ENCODE peak calls at places on chromosomes 11 and 22, in ten cellular contexts. C, H, D, A, V, I, R, G, P and T are unnamed samples.

GRCh38 chr11:128341767-128342318 is 245.5 kb downstream of the ETS1 start:
- DNase-seq in C (no peak), D (no peak), G (no peak), I (no peak), A (no peak), V (no peak), H (no peak), P (no peak), R (no peak), T (no peak)

GRCh38 chr11:49377978-49378377 is 169.6 kb upstream of the FOLH1 start:
- DNase-seq in P (no peak), R (no peak), C (no peak), H (no peak), G (no peak), V (no peak), A (no peak), D (no peak), I (no peak), T (no peak)

GRCh38 chr11:65043881-65044501 is 3.0 kb downstream of the SAC3D1 start:
- DNase-seq in R (no peak), I (peak), G (no peak), H (no peak), C (peak), P (no peak), D (no peak), A (no peak), V (no peak), T (no peak)

GRCh38 chr22:20601308-20601707 is 93.9 kb downstream of the MED15 start:
- DNase-seq in D (no peak), G (no peak), A (no peak), H (no peak), C (no peak), I (no peak), R (no peak), P (no peak), V (no peak), T (no peak)

GRCh38 chr11:111229604-111230003 is 15.9 kb upstream of the POU2AF2 start:
- DNase-seq in C (no peak), D (no peak), V (no peak), I (no peak), R (no peak), H (peak), A (no peak), G (no peak), P (no peak), T (peak)

GRCh38 chr11:120830092-120830491 is 193.8 kb upstream of the TBCEL start:
- DNase-seq in C (no peak), A (no peak), V (no peak), I (no peak), P (no peak), D (no peak), H (no peak), G (no peak), R (no peak), T (no peak)

GRCh38 chr11:134032501-134033091 is 36.3 kb upstream of the JAM3 start:
- DNase-seq in R (no peak), A (no peak), H (no peak), V (no peak), G (no peak), P (no peak), C (no peak), I (no peak), D (peak), T (peak)

GRCh38 chr22:36022697-36023096 is 5.9 kb downstream of the RBFOX2 start:
- DNase-seq in I (no peak), P (no peak), G (no peak), C (no peak), D (no peak), H (no peak), V (no peak), R (no peak), A (no peak), T (no peak)

GRCh38 chr11:114395776-114396175 is 4.5 kb downstream of the C11orf71 start:
- DNase-seq in D (no peak), R (no peak), A (no peak), V (no peak), G (no peak), P (no peak), C (no peak), H (no peak), I (no peak), T (no peak)

GRCh38 chr11:129143335-129143734 is 48.8 kb downstream of the ARHGAP32 start:
- DNase-seq in H (no peak), R (no peak), C (peak), I (peak), V (no peak), A (no peak), G (peak), P (no peak), D (peak), T (no peak)

GRCh38 chr11:128830290-128830813 is 36.7 kb downstream of the KCNJ1 start:
- DNase-seq in D (no peak), C (no peak), V (no peak), G (no peak), H (peak), P (peak), A (no peak), I (no peak), R (no peak), T (peak)

GRCh38 chr22:31621507-31622160 is 40.4 kb downstream of the PISD start:
- DNase-seq in A (no peak), V (no peak), R (no peak), C (no peak), H (no peak), D (no peak), P (no peak), G (no peak), I (no peak), T (no peak)

GRCh38 chr11:71443736-71444410 is 4.3 kb downstream of the DHCR7 start:
- DNase-seq in C (no peak), V (no peak), D (peak), G (no peak), P (no peak), H (no peak), A (no peak), R (no peak), I (no peak), T (no peak)

GRCh38 chr11:27362032-27362431 is 983 bp downstream of the CCDC34 start:
- DNase-seq in P (no peak), R (no peak), H (no peak), D (no peak), V (no peak), C (no peak), G (no peak), I (no peak), A (no peak), T (no peak)

GRCh38 chr11:130213143-130213978 is 53.8 kb downstream of the ST14 start:
- DNase-seq in A (peak), D (peak), G (no peak), H (peak), V (no peak), I (no peak), P (peak), C (peak), R (peak), T (peak)

GRCh38 chr22:25134451-25134850 is 65.2 kb upstream of the CRYBB3 start:
- DNase-seq in A (no peak), H (no peak), V (no peak), R (no peak), D (no peak), P (no peak), G (no peak), C (peak), I (peak), T (no peak)

GRCh38 chr11:133832096-133833081 is 12.9 kb downstream of the SPATA19 start:
- DNase-seq in H (no peak), R (no peak), V (peak), G (no peak), A (no peak), D (no peak), I (no peak), C (no peak), P (no peak), T (no peak)

GRCh38 chr11:45771194-45771941 is 33.6 kb upstream of the SLC35C1 start:
- DNase-seq in P (peak), A (peak), V (no peak), H (peak), G (peak), D (peak), I (peak), C (peak), R (peak), T (peak)

GRCh38 chr11:69435161-69435990 is 46.1 kb upstream of the LINC01488 start:
- DNase-seq in A (no peak), P (no peak), H (no peak), R (no peak), I (no peak), D (peak), V (no peak), G (no peak), C (no peak), T (no peak)

GRCh38 chr11:125001073-125001764 is 47.2 kb downstream of the CCDC15 start:
- DNase-seq in A (no peak), P (peak), C (no peak), V (no peak), H (no peak), G (no peak), D (no peak), R (no peak), I (no peak), T (no peak)

GRCh38 chr11:72534859-72535547 is 100.7 kb upstream of the CLPB start:
- DNase-seq in V (no peak), R (peak), P (no peak), D (no peak), C (no peak), A (no peak), G (no peak), I (no peak), H (no peak), T (no peak)

GRCh38 chr22:30821381-30821780 is 126.7 kb downstream of the OSBP2 start:
- DNase-seq in G (no peak), P (no peak), H (no peak), C (no peak), I (no peak), D (no peak), V (no peak), R (no peak), A (no peak), T (no peak)

GRCh38 chr11:119759324-119759723 is 30.3 kb upstream of the NECTIN1 start:
- DNase-seq in P (peak), D (no peak), C (no peak), A (no peak), H (no peak), G (no peak), V (no peak), I (no peak), R (no peak), T (no peak)

GRCh38 chr11:6618117-6619020 is 853 bp downstream of the TPP1 start:
- DNase-seq in I (no peak), D (no peak), V (no peak), C (peak), G (peak), R (no peak), A (peak), H (no peak), P (peak), T (no peak)

GRCh38 chr22:19761022-19761499 is 483 bp downstream of the TBX1 start:
- DNase-seq in A (no peak), P (no peak), G (no peak), R (no peak), V (no peak), I (no peak), C (no peak), H (no peak), D (no peak), T (no peak)

GRCh38 chr22:41968601-41969000 is 642 bp upstream of the SEPTIN3 start:
- DNase-seq in V (no peak), G (no peak), D (no peak), P (no peak), I (no peak), A (no peak), H (no peak), C (peak), R (no peak), T (no peak)

GRCh38 chr11:19605500-19606371 is 106.9 kb upstream of the NAV2 start:
- DNase-seq in D (no peak), P (no peak), A (no peak), H (no peak), V (peak), I (no peak), C (no peak), G (no peak), R (no peak), T (no peak)

GRCh38 chr11:35216962-35217667 is 78.1 kb downstream of the CD44 start:
- DNase-seq in G (peak), R (no peak), V (no peak), C (no peak), I (no peak), D (peak), H (peak), A (no peak), P (peak), T (peak)

GRCh38 chr11:35211952-35212351 is 73.0 kb downstream of the CD44 start:
- DNase-seq in G (no peak), P (no peak), V (no peak), H (no peak), A (no peak), I (no peak), C (no peak), D (no peak), R (no peak), T (no peak)

GRCh38 chr11:35215945-35216344 is 77.0 kb downstream of the CD44 start:
- DNase-seq in R (no peak), C (no peak), G (no peak), A (no peak), H (no peak), I (no peak), D (no peak), V (no peak), P (no peak), T (no peak)

GRCh38 chr11:35214181-35214770 is 75.3 kb downstream of the CD44 start:
- DNase-seq in C (no peak), A (no peak), P (no peak), V (no peak), G (no peak), I (no peak), R (no peak), D (no peak), H (no peak), T (no peak)

GRCh38 chr11:35214792-35215193 is 75.8 kb downstream of the CD44 start:
- DNase-seq in H (no peak), G (no peak), C (no peak), V (no peak), D (no peak), I (no peak), R (no peak), P (no peak), A (no peak), T (no peak)
- H3K4me3 ChIP-seq in H (no peak), G (no peak), C (no peak), V (no peak), D (no peak), I (no peak), R (no peak), P (no peak), A (no peak), T (no peak)

GRCh38 chr22:45291061-45291930 is 6.5 kb downstream of the UPK3A start:
- DNase-seq in G (no peak), V (no peak), P (no peak), I (no peak), H (no peak), A (no peak), R (no peak), D (no peak), C (no peak), T (no peak)
- H3K4me3 ChIP-seq in G (no peak), V (no peak), P (no peak), I (no peak), H (no peak), A (no peak), R (no peak), D (no peak), C (no peak), T (no peak)

GRCh38 chr22:46732041-46732379 is 6.0 kb downstream of the CERK start:
- DNase-seq in R (no peak), P (no peak), H (no peak), G (no peak), C (no peak), A (no peak), V (no peak), I (no peak), D (no peak), T (no peak)
- H3K4me3 ChIP-seq in R (no peak), P (no peak), H (no peak), G (no peak), C (no peak), A (no peak), V (no peak), I (no peak), D (no peak), T (no peak)

GRCh38 chr22:29219881-29220670 is 14.4 kb downstream of the EMID1 start:
- DNase-seq in C (no peak), A (no peak), D (peak), V (no peak), P (no peak), H (no peak), I (no peak), G (no peak), R (no peak), T (no peak)
- H3K4me3 ChIP-seq in C (no peak), A (no peak), D (no peak), V (no peak), P (no peak), H (no peak), I (no peak), G (no peak), R (no peak), T (no peak)

DNA sequence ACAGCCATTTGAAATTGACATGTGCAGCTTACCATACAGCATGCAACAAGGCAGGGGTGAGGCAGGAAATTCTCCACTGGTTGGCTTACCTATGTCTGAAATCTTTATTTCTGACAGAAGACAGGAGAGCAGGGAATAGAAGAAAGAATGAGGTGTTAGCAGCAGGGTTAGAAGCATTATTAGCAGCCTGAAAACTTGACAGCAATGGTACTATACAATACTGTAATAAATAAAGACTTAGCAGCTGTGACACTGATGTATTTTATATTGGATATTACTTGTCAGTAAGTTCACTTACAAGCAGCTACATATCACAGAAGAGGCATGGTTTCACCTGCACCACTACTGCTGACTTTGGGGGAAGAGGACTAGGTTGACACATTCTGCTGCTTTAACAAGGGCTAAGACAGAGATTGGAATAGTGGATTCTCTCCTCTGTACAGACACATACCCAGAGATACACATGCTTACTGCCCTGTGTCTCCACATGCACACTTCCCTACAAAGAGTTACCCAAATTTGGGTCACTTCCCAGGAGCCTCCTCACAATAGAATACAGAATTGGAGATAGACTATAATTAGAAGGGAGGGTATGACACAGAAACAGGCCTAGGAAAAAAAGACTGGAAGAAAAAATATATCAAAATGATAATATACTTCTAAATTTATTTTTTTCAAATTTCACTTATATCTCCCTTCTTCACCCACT is 145.8 kb upstream of the NARS2 start:
- DNase-seq in H (no peak), V (no peak), R (no peak), G (no peak), A (no peak), P (no peak), I (no peak), C (no peak), D (no peak), T (no peak)
- H3K4me3 ChIP-seq in H (no peak), V (no peak), R (no peak), G (no peak), A (no peak), P (no peak), I (no peak), C (no peak), D (no peak), T (no peak)

DNA sequence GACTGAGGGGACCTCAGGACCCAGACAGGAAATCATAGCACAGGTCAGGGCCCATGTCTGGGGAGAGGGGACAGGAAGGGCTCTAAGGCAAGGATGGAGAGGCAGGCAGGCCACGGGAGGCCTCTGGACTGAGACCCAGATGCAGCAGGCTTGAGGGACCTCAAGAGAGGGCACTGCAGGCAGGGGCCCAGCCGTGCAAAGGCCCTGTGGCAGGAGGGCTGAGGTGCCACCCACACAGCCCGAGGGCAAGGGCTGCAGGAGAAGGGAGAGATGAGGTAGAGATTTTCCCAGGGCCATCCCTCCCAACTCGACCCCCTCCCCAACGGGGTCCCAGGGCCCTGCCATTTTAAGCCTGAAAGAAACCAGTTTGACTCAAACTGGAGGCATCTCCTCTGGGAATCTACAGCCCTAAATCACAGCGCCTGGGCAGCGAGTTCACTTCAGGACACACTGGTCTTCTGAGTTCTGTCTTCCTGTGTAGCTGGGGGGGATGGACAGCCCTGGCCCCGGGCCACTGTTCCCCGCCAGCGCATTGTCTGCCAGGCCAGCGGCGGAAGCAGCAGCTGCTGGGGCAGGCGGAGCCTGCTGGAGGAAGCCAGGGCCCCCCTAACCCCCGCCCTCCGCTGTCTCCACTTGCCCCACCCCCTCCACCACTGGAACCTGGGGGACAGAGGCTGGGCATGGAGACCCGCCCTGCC is 20.3 kb upstream of the WNT7B start:
- DNase-seq in I (peak), H (peak), V (no peak), P (peak), D (peak), R (no peak), A (no peak), C (peak), G (peak), T (no peak)
- H3K4me3 ChIP-seq in I (no peak), H (no peak), V (no peak), P (no peak), D (no peak), R (no peak), A (no peak), C (no peak), G (no peak), T (no peak)

GRCh38 chr11:102428696-102429095 is 23.9 kb downstream of the TMEM123 start:
- DNase-seq in R (no peak), I (no peak), H (no peak), A (no peak), G (no peak), D (no peak), P (no peak), C (no peak), V (no peak), T (no peak)

GRCh38 chr11:102435688-102436087 is 16.9 kb downstream of the TMEM123 start:
- DNase-seq in H (no peak), A (no peak), R (no peak), P (no peak), I (no peak), G (no peak), D (no peak), V (no peak), C (no peak), T (no peak)

GRCh38 chr11:102430158-102430836 is 22.3 kb downstream of the TMEM123 start:
- DNase-seq in D (no peak), G (no peak), P (peak), C (no peak), H (no peak), V (no peak), A (no peak), R (no peak), I (no peak), T (peak)

GRCh38 chr11:102429691-102430090 is 22.9 kb downstream of the TMEM123 start:
- DNase-seq in I (no peak), P (peak), R (no peak), C (no peak), V (no peak), A (no peak), H (no peak), G (no peak), D (no peak), T (peak)

DNA sequence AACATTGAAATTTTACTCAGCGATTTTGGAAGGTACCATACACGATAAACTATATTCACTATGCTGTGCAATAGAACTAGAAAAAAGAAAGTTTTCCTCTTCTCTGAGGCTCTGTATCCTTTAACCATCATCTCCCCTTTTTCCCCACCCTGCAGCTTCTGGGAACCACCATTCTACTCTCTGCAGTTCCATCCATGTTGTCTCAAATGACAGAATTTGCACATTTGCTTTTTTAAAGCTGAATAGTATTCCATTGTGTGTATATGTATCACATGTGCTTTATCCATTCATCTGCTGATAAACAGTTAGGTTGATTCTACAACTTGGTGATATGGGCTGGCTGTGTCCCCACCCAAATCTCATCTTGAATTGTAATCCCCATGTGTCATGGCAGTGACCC is 21.2 kb downstream of the TMEM123 start:
- DNase-seq in D (no peak), G (no peak), P (no peak), A (no peak), I (no peak), C (no peak), H (no peak), R (no peak), V (no peak), T (no peak)
- H3K4me3 ChIP-seq in D (no peak), G (no peak), P (no peak), A (no peak), I (no peak), C (no peak), H (no peak), R (no peak), V (no peak), T (no peak)